ENCODE peak calls at places on chromosome 22, in ten cellular contexts. One of them, this sample, is unnamed.

GRCh38 chr22:26550498-26551033 is 38.3 kb upstream of the TFIP11 start:
- DNase-seq in T-helper 9 cell: no peak
- DNase-seq in stimulated activated naive CD8-positive, alpha-beta T cell treated with anti-CD3 and anti-CD28 coated beads, Interleukin-15, Interleukin-2, amounts not matched to agents 100 U/mL and 50 U/mL, for 24 hours: no peak
- DNase-seq in amniotic stem cell: peak
- DNase-seq in hippocampal formation: peak
- DNase-seq in GM10248: no peak
- DNase-seq in GM19239: no peak
- DNase-seq in GM23248: peak
- DNase-seq in NCI-H1105: no peak
- DNase-seq in H7: no peak
- DNase-seq in this sample: peak

GRCh38 chr22:31538815-31539214 is 42.5 kb downstream of the SFI1 start:
- DNase-seq in T-helper 9 cell: no peak
- DNase-seq in stimulated activated naive CD8-positive, alpha-beta T cell treated with anti-CD3 and anti-CD28 coated beads, Interleukin-15, Interleukin-2, amounts not matched to agents 100 U/mL and 50 U/mL, for 24 hours: peak
- DNase-seq in amniotic stem cell: no peak
- DNase-seq in hippocampal formation: no peak
- DNase-seq in GM10248: peak
- DNase-seq in GM19239: peak
- DNase-seq in GM23248: no peak
- DNase-seq in NCI-H1105: no peak
- DNase-seq in H7: no peak
- DNase-seq in this sample: no peak

GRCh38 chr22:48250937-48251530 is 1488.6 kb downstream of the TBC1D22A start:
- DNase-seq in T-helper 9 cell: no peak
- DNase-seq in stimulated activated naive CD8-positive, alpha-beta T cell treated with anti-CD3 and anti-CD28 coated beads, Interleukin-15, Interleukin-2, amounts not matched to agents 100 U/mL and 50 U/mL, for 24 hours: no peak
- DNase-seq in amniotic stem cell: no peak
- DNase-seq in hippocampal formation: no peak
- DNase-seq in GM10248: no peak
- DNase-seq in GM19239: no peak
- DNase-seq in GM23248: no peak
- DNase-seq in NCI-H1105: no peak
- DNase-seq in H7: no peak
- DNase-seq in this sample: no peak

GRCh38 chr22:17368727-17369552 is at the start of gene CECR2:
- DNase-seq in T-helper 9 cell: no peak
- DNase-seq in stimulated activated naive CD8-positive, alpha-beta T cell treated with anti-CD3 and anti-CD28 coated beads, Interleukin-15, Interleukin-2, amounts not matched to agents 100 U/mL and 50 U/mL, for 24 hours: peak
- DNase-seq in amniotic stem cell: no peak
- DNase-seq in hippocampal formation: peak
- DNase-seq in GM10248: no peak
- DNase-seq in GM19239: no peak
- DNase-seq in GM23248: no peak
- DNase-seq in NCI-H1105: peak
- DNase-seq in H7: peak
- DNase-seq in this sample: peak

GRCh38 chr22:40007826-40008710 is 13.3 kb downstream of the FAM83F start:
- DNase-seq in T-helper 9 cell: no peak
- DNase-seq in stimulated activated naive CD8-positive, alpha-beta T cell treated with anti-CD3 and anti-CD28 coated beads, Interleukin-15, Interleukin-2, amounts not matched to agents 100 U/mL and 50 U/mL, for 24 hours: no peak
- DNase-seq in amniotic stem cell: no peak
- DNase-seq in hippocampal formation: no peak
- DNase-seq in GM10248: no peak
- DNase-seq in GM19239: no peak
- DNase-seq in GM23248: no peak
- DNase-seq in NCI-H1105: no peak
- DNase-seq in H7: no peak
- DNase-seq in this sample: no peak

GRCh38 chr22:44384981-44385610 is 72.3 kb upstream of the SHISAL1 start:
- DNase-seq in T-helper 9 cell: no peak
- DNase-seq in stimulated activated naive CD8-positive, alpha-beta T cell treated with anti-CD3 and anti-CD28 coated beads, Interleukin-15, Interleukin-2, amounts not matched to agents 100 U/mL and 50 U/mL, for 24 hours: no peak
- DNase-seq in amniotic stem cell: no peak
- DNase-seq in hippocampal formation: no peak
- DNase-seq in GM10248: no peak
- DNase-seq in GM19239: no peak
- DNase-seq in GM23248: no peak
- DNase-seq in NCI-H1105: no peak
- DNase-seq in H7: peak
- DNase-seq in this sample: no peak

GRCh38 chr22:45246060-45246985 is 5.6 kb upstream of the KIAA0930 start:
- DNase-seq in T-helper 9 cell: no peak
- DNase-seq in stimulated activated naive CD8-positive, alpha-beta T cell treated with anti-CD3 and anti-CD28 coated beads, Interleukin-15, Interleukin-2, amounts not matched to agents 100 U/mL and 50 U/mL, for 24 hours: no peak
- DNase-seq in amniotic stem cell: peak
- DNase-seq in hippocampal formation: no peak
- DNase-seq in GM10248: no peak
- DNase-seq in GM19239: no peak
- DNase-seq in GM23248: peak
- DNase-seq in NCI-H1105: no peak
- DNase-seq in H7: no peak
- DNase-seq in this sample: peak

GRCh38 chr22:38017272-38017920 is 33.0 kb upstream of the SOX10 start:
- DNase-seq in T-helper 9 cell: no peak
- DNase-seq in stimulated activated naive CD8-positive, alpha-beta T cell treated with anti-CD3 and anti-CD28 coated beads, Interleukin-15, Interleukin-2, amounts not matched to agents 100 U/mL and 50 U/mL, for 24 hours: no peak
- DNase-seq in amniotic stem cell: no peak
- DNase-seq in hippocampal formation: peak
- DNase-seq in GM10248: no peak
- DNase-seq in GM19239: no peak
- DNase-seq in GM23248: peak
- DNase-seq in NCI-H1105: no peak
- DNase-seq in H7: peak
- DNase-seq in this sample: no peak

GRCh38 chr22:49494555-49494954 is 333.1 kb downstream of the BRD1 start:
- DNase-seq in T-helper 9 cell: no peak
- DNase-seq in stimulated activated naive CD8-positive, alpha-beta T cell treated with anti-CD3 and anti-CD28 coated beads, Interleukin-15, Interleukin-2, amounts not matched to agents 100 U/mL and 50 U/mL, for 24 hours: no peak
- DNase-seq in amniotic stem cell: no peak
- DNase-seq in hippocampal formation: no peak
- DNase-seq in GM10248: no peak
- DNase-seq in GM19239: no peak
- DNase-seq in GM23248: no peak
- DNase-seq in NCI-H1105: no peak
- DNase-seq in H7: no peak
- DNase-seq in this sample: no peak

GRCh38 chr22:50600541-50600940 is at the start of gene MAPK8IP2:
- DNase-seq in T-helper 9 cell: no peak
- DNase-seq in stimulated activated naive CD8-positive, alpha-beta T cell treated with anti-CD3 and anti-CD28 coated beads, Interleukin-15, Interleukin-2, amounts not matched to agents 100 U/mL and 50 U/mL, for 24 hours: no peak
- DNase-seq in amniotic stem cell: no peak
- DNase-seq in hippocampal formation: no peak
- DNase-seq in GM10248: no peak
- DNase-seq in GM19239: peak
- DNase-seq in GM23248: no peak
- DNase-seq in NCI-H1105: peak
- DNase-seq in H7: peak
- DNase-seq in this sample: no peak

GRCh38 chr22:46063861-46064235 is 86.5 kb upstream of the PPARA start:
- DNase-seq in T-helper 9 cell: no peak
- DNase-seq in stimulated activated naive CD8-positive, alpha-beta T cell treated with anti-CD3 and anti-CD28 coated beads, Interleukin-15, Interleukin-2, amounts not matched to agents 100 U/mL and 50 U/mL, for 24 hours: no peak
- DNase-seq in amniotic stem cell: no peak
- DNase-seq in hippocampal formation: no peak
- DNase-seq in GM10248: no peak
- DNase-seq in GM19239: no peak
- DNase-seq in GM23248: peak
- DNase-seq in NCI-H1105: peak
- DNase-seq in H7: no peak
- DNase-seq in this sample: no peak

GRCh38 chr22:36921309-36922096 is 8.1 kb downstream of the CSF2RB start:
- DNase-seq in T-helper 9 cell: no peak
- DNase-seq in stimulated activated naive CD8-positive, alpha-beta T cell treated with anti-CD3 and anti-CD28 coated beads, Interleukin-15, Interleukin-2, amounts not matched to agents 100 U/mL and 50 U/mL, for 24 hours: no peak
- DNase-seq in amniotic stem cell: no peak
- DNase-seq in hippocampal formation: no peak
- DNase-seq in GM10248: peak
- DNase-seq in GM19239: peak
- DNase-seq in GM23248: no peak
- DNase-seq in NCI-H1105: no peak
- DNase-seq in H7: no peak
- DNase-seq in this sample: no peak

GRCh38 chr22:29031236-29031982 is 30.2 kb downstream of the C22orf31 start:
- DNase-seq in T-helper 9 cell: no peak
- DNase-seq in stimulated activated naive CD8-positive, alpha-beta T cell treated with anti-CD3 and anti-CD28 coated beads, Interleukin-15, Interleukin-2, amounts not matched to agents 100 U/mL and 50 U/mL, for 24 hours: peak
- DNase-seq in amniotic stem cell: peak
- DNase-seq in hippocampal formation: no peak
- DNase-seq in GM10248: no peak
- DNase-seq in GM19239: no peak
- DNase-seq in GM23248: peak
- DNase-seq in NCI-H1105: peak
- DNase-seq in H7: peak
- DNase-seq in this sample: peak

GRCh38 chr22:26161746-26162145 is 7.5 kb upstream of the SEZ6L start:
- DNase-seq in T-helper 9 cell: no peak
- DNase-seq in stimulated activated naive CD8-positive, alpha-beta T cell treated with anti-CD3 and anti-CD28 coated beads, Interleukin-15, Interleukin-2, amounts not matched to agents 100 U/mL and 50 U/mL, for 24 hours: no peak
- DNase-seq in amniotic stem cell: no peak
- DNase-seq in hippocampal formation: no peak
- DNase-seq in GM10248: no peak
- DNase-seq in GM19239: no peak
- DNase-seq in GM23248: no peak
- DNase-seq in NCI-H1105: no peak
- DNase-seq in H7: no peak
- DNase-seq in this sample: no peak

GRCh38 chr22:42273855-42274451 is 3.5 kb upstream of the TCF20 start:
- DNase-seq in T-helper 9 cell: no peak
- DNase-seq in stimulated activated naive CD8-positive, alpha-beta T cell treated with anti-CD3 and anti-CD28 coated beads, Interleukin-15, Interleukin-2, amounts not matched to agents 100 U/mL and 50 U/mL, for 24 hours: no peak
- DNase-seq in amniotic stem cell: no peak
- DNase-seq in hippocampal formation: no peak
- DNase-seq in GM10248: no peak
- DNase-seq in GM19239: no peak
- DNase-seq in GM23248: no peak
- DNase-seq in NCI-H1105: no peak
- DNase-seq in H7: peak
- DNase-seq in this sample: no peak

GRCh38 chr22:30754521-30754920 is 59.8 kb downstream of the OSBP2 start:
- DNase-seq in T-helper 9 cell: no peak
- DNase-seq in stimulated activated naive CD8-positive, alpha-beta T cell treated with anti-CD3 and anti-CD28 coated beads, Interleukin-15, Interleukin-2, amounts not matched to agents 100 U/mL and 50 U/mL, for 24 hours: no peak
- DNase-seq in amniotic stem cell: no peak
- DNase-seq in hippocampal formation: no peak
- DNase-seq in GM10248: no peak
- DNase-seq in GM19239: no peak
- DNase-seq in GM23248: no peak
- DNase-seq in NCI-H1105: no peak
- DNase-seq in H7: no peak
- DNase-seq in this sample: no peak

GRCh38 chr22:45678961-45679912 is 7.6 kb downstream of the ATXN10 start:
- DNase-seq in T-helper 9 cell: no peak
- DNase-seq in stimulated activated naive CD8-positive, alpha-beta T cell treated with anti-CD3 and anti-CD28 coated beads, Interleukin-15, Interleukin-2, amounts not matched to agents 100 U/mL and 50 U/mL, for 24 hours: no peak
- DNase-seq in amniotic stem cell: no peak
- DNase-seq in hippocampal formation: no peak
- DNase-seq in GM10248: peak
- DNase-seq in GM19239: no peak
- DNase-seq in GM23248: peak
- DNase-seq in NCI-H1105: no peak
- DNase-seq in H7: no peak
- DNase-seq in this sample: no peak

GRCh38 chr22:36986242-36986821 is 32.9 kb downstream of the TST start:
- DNase-seq in T-helper 9 cell: no peak
- DNase-seq in stimulated activated naive CD8-positive, alpha-beta T cell treated with anti-CD3 and anti-CD28 coated beads, Interleukin-15, Interleukin-2, amounts not matched to agents 100 U/mL and 50 U/mL, for 24 hours: peak
- DNase-seq in amniotic stem cell: no peak
- DNase-seq in hippocampal formation: no peak
- DNase-seq in GM10248: no peak
- DNase-seq in GM19239: no peak
- DNase-seq in GM23248: no peak
- DNase-seq in NCI-H1105: no peak
- DNase-seq in H7: peak
- DNase-seq in this sample: no peak

GRCh38 chr22:40953446-40953845 is 2.3 kb downstream of the RBX1 start:
- DNase-seq in T-helper 9 cell: no peak
- DNase-seq in stimulated activated naive CD8-positive, alpha-beta T cell treated with anti-CD3 and anti-CD28 coated beads, Interleukin-15, Interleukin-2, amounts not matched to agents 100 U/mL and 50 U/mL, for 24 hours: no peak
- DNase-seq in amniotic stem cell: no peak
- DNase-seq in hippocampal formation: no peak
- DNase-seq in GM10248: no peak
- DNase-seq in GM19239: no peak
- DNase-seq in GM23248: no peak
- DNase-seq in NCI-H1105: no peak
- DNase-seq in H7: no peak
- DNase-seq in this sample: no peak

GRCh38 chr22:19548964-19549363 is 24.8 kb upstream of the CLDN5 start:
- DNase-seq in T-helper 9 cell: no peak
- DNase-seq in stimulated activated naive CD8-positive, alpha-beta T cell treated with anti-CD3 and anti-CD28 coated beads, Interleukin-15, Interleukin-2, amounts not matched to agents 100 U/mL and 50 U/mL, for 24 hours: no peak
- DNase-seq in amniotic stem cell: no peak
- DNase-seq in hippocampal formation: no peak
- DNase-seq in GM10248: no peak
- DNase-seq in GM19239: no peak
- DNase-seq in GM23248: no peak
- DNase-seq in NCI-H1105: no peak
- DNase-seq in H7: no peak
- DNase-seq in this sample: no peak

GRCh38 chr22:18063311-18063710 is 14.5 kb upstream of the PEX26 start:
- DNase-seq in T-helper 9 cell: no peak
- DNase-seq in stimulated activated naive CD8-positive, alpha-beta T cell treated with anti-CD3 and anti-CD28 coated beads, Interleukin-15, Interleukin-2, amounts not matched to agents 100 U/mL and 50 U/mL, for 24 hours: no peak
- DNase-seq in amniotic stem cell: no peak
- DNase-seq in hippocampal formation: no peak
- DNase-seq in GM10248: no peak
- DNase-seq in GM19239: no peak
- DNase-seq in GM23248: no peak
- DNase-seq in NCI-H1105: no peak
- DNase-seq in H7: no peak
- DNase-seq in this sample: no peak

GRCh38 chr22:37187891-37188761 is at the start of gene C1QTNF6:
- DNase-seq in T-helper 9 cell: no peak
- DNase-seq in stimulated activated naive CD8-positive, alpha-beta T cell treated with anti-CD3 and anti-CD28 coated beads, Interleukin-15, Interleukin-2, amounts not matched to agents 100 U/mL and 50 U/mL, for 24 hours: no peak
- DNase-seq in amniotic stem cell: no peak
- DNase-seq in hippocampal formation: no peak
- DNase-seq in GM10248: no peak
- DNase-seq in GM19239: no peak
- DNase-seq in GM23248: peak
- DNase-seq in NCI-H1105: peak
- DNase-seq in H7: peak
- DNase-seq in this sample: peak

GRCh38 chr22:24432059-24432853 is 4.9 kb downstream of the ADORA2A start:
- DNase-seq in T-helper 9 cell: no peak
- DNase-seq in stimulated activated naive CD8-positive, alpha-beta T cell treated with anti-CD3 and anti-CD28 coated beads, Interleukin-15, Interleukin-2, amounts not matched to agents 100 U/mL and 50 U/mL, for 24 hours: peak
- DNase-seq in amniotic stem cell: no peak
- DNase-seq in hippocampal formation: peak
- DNase-seq in GM10248: no peak
- DNase-seq in GM19239: no peak
- DNase-seq in GM23248: peak
- DNase-seq in NCI-H1105: peak
- DNase-seq in H7: no peak
- DNase-seq in this sample: peak

GRCh38 chr22:23555118-23555517 is 25.0 kb downstream of the IGLL1 start:
- DNase-seq in T-helper 9 cell: no peak
- DNase-seq in stimulated activated naive CD8-positive, alpha-beta T cell treated with anti-CD3 and anti-CD28 coated beads, Interleukin-15, Interleukin-2, amounts not matched to agents 100 U/mL and 50 U/mL, for 24 hours: no peak
- DNase-seq in amniotic stem cell: no peak
- DNase-seq in hippocampal formation: no peak
- DNase-seq in GM10248: no peak
- DNase-seq in GM19239: no peak
- DNase-seq in GM23248: no peak
- DNase-seq in NCI-H1105: no peak
- DNase-seq in H7: no peak
- DNase-seq in this sample: no peak

GRCh38 chr22:17411213-17411612 is 42.0 kb downstream of the CECR2 start:
- DNase-seq in T-helper 9 cell: no peak
- DNase-seq in stimulated activated naive CD8-positive, alpha-beta T cell treated with anti-CD3 and anti-CD28 coated beads, Interleukin-15, Interleukin-2, amounts not matched to agents 100 U/mL and 50 U/mL, for 24 hours: no peak
- DNase-seq in amniotic stem cell: no peak
- DNase-seq in hippocampal formation: peak
- DNase-seq in GM10248: no peak
- DNase-seq in GM19239: no peak
- DNase-seq in GM23248: no peak
- DNase-seq in NCI-H1105: no peak
- DNase-seq in H7: no peak
- DNase-seq in this sample: no peak

GRCh38 chr22:49368976-49369725 is 458.5 kb downstream of the BRD1 start:
- DNase-seq in T-helper 9 cell: no peak
- DNase-seq in stimulated activated naive CD8-positive, alpha-beta T cell treated with anti-CD3 and anti-CD28 coated beads, Interleukin-15, Interleukin-2, amounts not matched to agents 100 U/mL and 50 U/mL, for 24 hours: no peak
- DNase-seq in amniotic stem cell: no peak
- DNase-seq in hippocampal formation: no peak
- DNase-seq in GM10248: no peak
- DNase-seq in GM19239: no peak
- DNase-seq in GM23248: no peak
- DNase-seq in NCI-H1105: no peak
- DNase-seq in H7: peak
- DNase-seq in this sample: no peak

GRCh38 chr22:40479126-40479800 is 108.9 kb downstream of the SGSM3 start:
- DNase-seq in T-helper 9 cell: no peak
- DNase-seq in stimulated activated naive CD8-positive, alpha-beta T cell treated with anti-CD3 and anti-CD28 coated beads, Interleukin-15, Interleukin-2, amounts not matched to agents 100 U/mL and 50 U/mL, for 24 hours: no peak
- DNase-seq in amniotic stem cell: no peak
- DNase-seq in hippocampal formation: no peak
- DNase-seq in GM10248: no peak
- DNase-seq in GM19239: no peak
- DNase-seq in GM23248: peak
- DNase-seq in NCI-H1105: no peak
- DNase-seq in H7: no peak
- DNase-seq in this sample: no peak

GRCh38 chr22:24768537-24769374 is 5.8 kb downstream of the PIWIL3 start:
- DNase-seq in T-helper 9 cell: peak
- DNase-seq in stimulated activated naive CD8-positive, alpha-beta T cell treated with anti-CD3 and anti-CD28 coated beads, Interleukin-15, Interleukin-2, amounts not matched to agents 100 U/mL and 50 U/mL, for 24 hours: peak
- DNase-seq in amniotic stem cell: peak
- DNase-seq in hippocampal formation: peak
- DNase-seq in GM10248: peak
- DNase-seq in GM19239: peak
- DNase-seq in GM23248: peak
- DNase-seq in NCI-H1105: no peak
- DNase-seq in H7: peak
- DNase-seq in this sample: peak